ENCODE peak calls at places on chromosome 6, in five cellular contexts. K is B cell, R is SK-N-SH, C is cardiac muscle cell, Q is K562. M is an unnamed sample.

GRCh38 chr6:389622-390021 is 1.9 kb upstream of the IRF4 start:
- DNase-seq in C (no peak), R (no peak), Q (no peak), K (no peak), M (peak)

GRCh38 chr6:15577106-15577505 is 85.7 kb downstream of the DTNBP1 start:
- DNase-seq in C (no peak), K (no peak), R (no peak), Q (no peak), M (no peak)

GRCh38 chr6:165704001-165704748 is 41.1 kb upstream of the PDE10A start:
- DNase-seq in Q (no peak), R (no peak), K (no peak), C (peak), M (no peak)

GRCh38 chr6:124389127-124389526 is 573.1 kb upstream of the RNF217 start:
- DNase-seq in C (no peak), Q (no peak), K (no peak), R (no peak), M (no peak)

GRCh38 chr6:67506352-67506751 is 1128.7 kb upstream of the ADGRB3 start:
- DNase-seq in C (no peak), Q (no peak), K (no peak), R (no peak), M (no peak)

GRCh38 chr6:35165630-35166071 is 24.5 kb upstream of the TCP11 start:
- DNase-seq in Q (no peak), R (no peak), K (no peak), C (no peak), M (peak)

GRCh38 chr6:31767096-31767645 is 4.7 kb downstream of the SAPCD1 start:
- DNase-seq in C (no peak), Q (no peak), K (no peak), R (no peak), M (no peak)

GRCh38 chr6:33627876-33628275 is 6.8 kb downstream of the ITPR3 start:
- DNase-seq in K (no peak), R (no peak), Q (peak), C (no peak), M (no peak)

GRCh38 chr6:104601008-104601745 is 258.5 kb downstream of the HACE1 start:
- DNase-seq in Q (no peak), C (peak), K (no peak), R (no peak), M (no peak)

GRCh38 chr6:37531026-37531425 is 31.3 kb upstream of the CCDC167 start:
- DNase-seq in K (no peak), Q (no peak), R (no peak), C (no peak), M (no peak)

GRCh38 chr6:111784423-111784822 is 88.8 kb downstream of the FYN start:
- DNase-seq in R (no peak), K (no peak), C (peak), Q (no peak), M (no peak)

GRCh38 chr6:157124855-157125254 is 198.5 kb downstream of the TMEM242 start:
- DNase-seq in Q (no peak), C (no peak), R (no peak), K (no peak), M (no peak)

GRCh38 chr6:24489881-24490280 is 503 bp upstream of the GPLD1 start:
- DNase-seq in K (no peak), C (peak), Q (no peak), R (no peak), M (no peak)

GRCh38 chr6:1063671-1064355 is 248.1 kb upstream of the FOXQ1 start:
- DNase-seq in K (no peak), C (no peak), Q (no peak), R (no peak), M (no peak)

GRCh38 chr6:118558811-118559217 is 10.7 kb downstream of the PLN start:
- DNase-seq in Q (no peak), C (peak), R (no peak), K (no peak), M (no peak)

GRCh38 chr6:39221746-39222641 is 7.3 kb downstream of the KCNK5 start:
- DNase-seq in K (no peak), C (no peak), Q (peak), R (no peak), M (no peak)

GRCh38 chr6:169997930-169998218 is 246.5 kb downstream of the ERMARD start:
- DNase-seq in C (no peak), K (no peak), Q (no peak), R (no peak), M (no peak)

GRCh38 chr6:44725070-44725469 is 337.6 kb downstream of the CDC5L start:
- DNase-seq in R (no peak), K (no peak), C (no peak), Q (no peak), M (no peak)

GRCh38 chr6:2026133-2026532 is 219.3 kb downstream of the GMDS start:
- DNase-seq in K (no peak), C (no peak), Q (no peak), R (no peak), M (no peak)

GRCh38 chr6:168363811-168364792 is 44.5 kb upstream of the DACT2 start:
- DNase-seq in K (no peak), Q (no peak), C (no peak), R (no peak), M (no peak)

GRCh38 chr6:53947780-53948179 is 153.0 kb downstream of the LRRC1 start:
- DNase-seq in K (no peak), C (no peak), Q (no peak), R (no peak), M (no peak)

GRCh38 chr6:35238843-35239289 is 20.7 kb upstream of the ZNF76 start:
- DNase-seq in Q (no peak), C (peak), K (no peak), R (peak), M (no peak)

DNA sequence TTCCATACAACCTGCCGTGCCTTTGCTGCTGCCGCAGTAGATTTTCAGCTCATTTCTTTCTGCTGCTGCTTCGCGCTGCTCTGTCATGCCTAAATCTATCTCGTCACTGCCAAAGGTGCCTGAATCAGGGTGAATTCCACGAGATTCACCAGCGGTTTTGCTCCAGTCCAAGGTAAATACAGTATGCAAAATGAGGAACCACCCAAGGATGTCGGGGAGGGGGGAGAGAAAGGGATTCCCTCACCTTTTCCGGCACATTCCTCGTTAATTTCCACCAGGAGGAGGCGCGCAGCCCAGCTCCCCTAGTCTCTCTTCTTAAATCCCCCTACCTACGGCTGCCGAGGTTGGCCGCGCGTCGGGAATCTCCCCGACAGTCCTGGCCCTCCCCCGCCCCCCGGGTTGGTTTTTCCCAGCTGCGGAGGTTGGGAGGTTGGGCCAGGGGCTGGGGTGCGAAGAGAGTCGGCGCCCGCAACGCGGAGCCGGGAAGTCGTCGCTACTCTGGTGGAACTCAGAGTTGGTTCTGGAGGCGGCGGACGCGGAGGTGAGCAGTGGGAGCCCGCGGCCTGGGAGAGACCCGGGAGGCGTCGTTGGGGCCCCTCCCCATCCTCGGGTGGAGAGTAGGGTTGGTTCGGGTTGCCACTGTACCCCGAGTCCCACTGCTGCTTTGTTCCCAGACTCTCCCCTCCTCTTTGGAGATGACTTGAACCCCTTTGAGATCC is at the start of gene TPBG:
- DNase-seq in Q (peak), C (peak), K (no peak), R (peak), M (peak)
- TF ChIP-seq CTCF in Q (no peak), C (peak), K (no peak), R (peak), M (no peak)

GRCh38 chr6:138426500-138427123 is 22.6 kb downstream of the HEBP2 start:
- DNase-seq in R (no peak), Q (no peak), K (no peak), C (no peak), M (no peak)
- TF ChIP-seq CTCF in R (no peak), Q (no peak), K (no peak), C (no peak), M (no peak)

GRCh38 chr6:127550403-127550802 is 26.6 kb upstream of the C6orf58 start:
- DNase-seq in Q (no peak), R (no peak), K (no peak), C (peak), M (no peak)

DNA sequence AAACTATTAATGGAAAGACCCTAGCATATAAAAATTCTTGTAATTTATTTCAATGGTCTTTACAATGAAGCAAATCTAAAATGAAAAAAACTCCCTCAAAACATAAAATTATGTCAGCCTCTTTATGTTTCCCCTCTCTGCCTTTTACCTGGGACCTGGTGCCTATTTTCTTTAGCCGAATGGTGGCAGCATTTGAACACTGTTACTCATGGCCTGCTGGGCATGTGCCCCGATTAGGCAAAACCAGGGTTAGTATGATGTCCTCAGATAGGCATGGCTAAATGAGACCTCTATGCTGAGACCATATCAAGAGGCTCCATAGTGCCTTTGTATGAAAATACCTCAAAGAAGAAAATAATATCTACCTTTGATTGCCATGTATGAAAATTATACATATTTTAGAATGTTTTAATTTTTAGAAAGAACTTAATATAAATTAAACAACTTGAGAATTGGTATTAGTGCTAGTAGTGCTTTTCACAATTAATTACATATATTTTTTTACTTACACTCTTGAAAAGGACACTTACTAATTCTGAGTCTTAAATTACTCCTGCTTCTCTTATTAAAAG is 22.5 kb upstream of the C6orf58 start:
- DNase-seq in Q (no peak), C (peak), R (peak), K (no peak), M (no peak)
- TF ChIP-seq CTCF in Q (no peak), C (peak), R (peak), K (no peak), M (peak)

DNA sequence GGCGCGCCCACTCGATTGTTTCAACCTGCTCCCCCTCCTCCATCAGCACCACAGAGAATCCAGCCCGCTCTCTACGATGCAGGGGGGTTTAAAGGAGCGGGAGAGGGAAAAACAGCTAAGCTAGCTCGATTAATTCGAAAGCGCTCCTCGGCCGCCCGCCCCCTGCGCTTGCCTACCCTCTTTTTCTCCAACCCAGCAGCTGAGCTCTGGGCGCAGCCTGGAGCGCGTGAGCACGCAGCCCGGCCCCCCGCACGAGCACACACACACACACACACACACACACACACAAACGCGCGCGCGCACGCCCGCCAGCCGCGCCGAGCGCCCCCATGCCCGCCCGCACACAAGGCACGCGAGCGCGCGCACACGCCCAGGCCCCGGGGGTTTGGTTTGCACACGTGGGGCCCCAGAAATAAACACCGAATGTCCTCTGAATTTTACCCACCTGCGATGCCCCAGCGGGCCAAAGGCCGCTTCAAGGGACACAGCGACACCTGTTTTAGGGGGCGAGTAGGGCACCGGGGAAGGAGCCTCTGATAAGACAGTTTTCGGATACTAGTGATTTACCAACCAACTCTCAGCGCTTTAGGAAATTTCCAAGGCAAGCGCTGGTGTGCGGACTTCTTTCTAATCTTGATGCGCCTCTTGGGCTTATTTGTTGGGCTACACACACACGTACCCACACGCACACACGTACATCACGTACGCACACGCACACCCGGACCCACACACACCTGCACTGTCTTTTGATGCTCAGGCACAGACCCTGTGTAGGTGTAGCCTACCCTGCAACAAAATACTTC is 787 bp upstream of the NRN1 start:
- DNase-seq in R (peak), K (peak), Q (no peak), C (no peak), M (peak)
- TF ChIP-seq CTCF in R (peak), K (no peak), Q (no peak), C (no peak), M (peak)

GRCh38 chr6:23446394-23447001 is 679.5 kb upstream of the NRSN1 start:
- DNase-seq in R (peak), C (peak), Q (no peak), K (no peak), M (no peak)
- TF ChIP-seq CTCF in R (peak), C (peak), Q (no peak), K (no peak), M (no peak)

DNA sequence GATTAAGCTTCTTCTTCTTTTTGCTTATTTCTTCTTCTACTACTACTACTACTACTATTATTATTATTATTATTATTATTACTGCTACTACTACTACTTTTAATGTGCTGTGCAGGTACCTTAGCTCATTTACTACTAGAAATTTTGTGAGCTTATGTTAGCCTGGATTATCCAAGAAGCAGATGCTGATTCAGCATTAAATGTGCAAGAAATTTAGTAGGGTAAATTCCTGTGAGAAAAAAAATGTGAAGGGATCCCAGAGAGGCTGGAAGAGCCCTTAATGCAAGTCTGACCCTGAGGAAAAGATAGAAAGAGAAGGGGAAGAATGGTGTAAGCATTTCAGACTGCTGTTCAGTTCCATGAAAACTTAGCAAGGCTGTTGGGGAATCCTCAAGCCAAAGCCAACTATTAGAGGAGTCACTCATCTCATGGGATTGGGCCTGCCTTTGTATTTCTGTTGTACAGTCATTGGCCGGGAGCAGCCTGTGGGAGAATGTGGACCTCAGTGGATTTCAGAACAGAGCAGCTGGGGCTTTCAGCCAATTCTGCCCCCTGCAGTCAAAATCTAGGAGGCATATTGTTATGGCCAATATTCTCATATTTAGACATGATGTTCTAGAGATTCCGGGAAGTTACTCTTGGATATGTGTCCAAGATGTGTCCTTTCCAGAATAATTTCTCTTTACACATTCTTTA is 37.2 kb upstream of the TSPYL1 start:
- DNase-seq in K (no peak), Q (peak), C (peak), R (no peak), M (no peak)
- TF ChIP-seq CTCF in K (no peak), Q (peak), C (no peak), R (no peak), M (no peak)

DNA sequence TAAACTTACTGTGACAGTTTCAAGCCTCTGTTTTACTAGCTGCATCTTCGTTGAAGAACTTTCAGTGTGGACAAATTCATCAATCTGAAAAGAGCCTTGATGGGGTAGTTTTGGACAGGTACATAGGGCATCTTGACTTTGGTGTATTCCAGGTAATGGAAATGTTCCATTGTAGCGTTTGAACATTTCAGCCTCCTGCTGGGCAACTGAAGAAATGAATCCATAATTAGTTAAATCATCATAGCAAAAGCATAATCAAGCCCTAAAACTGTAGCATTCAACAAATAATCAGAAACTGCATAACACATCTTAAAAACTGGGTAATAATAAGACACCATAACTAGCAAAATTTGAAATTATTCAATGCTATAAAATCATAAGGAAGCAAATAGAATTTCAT is 86.2 kb downstream of the AHI1 start:
- DNase-seq in C (no peak), R (no peak), Q (peak), K (no peak), M (no peak)
- TF ChIP-seq CTCF in C (peak), R (peak), Q (peak), K (no peak), M (no peak)

DNA sequence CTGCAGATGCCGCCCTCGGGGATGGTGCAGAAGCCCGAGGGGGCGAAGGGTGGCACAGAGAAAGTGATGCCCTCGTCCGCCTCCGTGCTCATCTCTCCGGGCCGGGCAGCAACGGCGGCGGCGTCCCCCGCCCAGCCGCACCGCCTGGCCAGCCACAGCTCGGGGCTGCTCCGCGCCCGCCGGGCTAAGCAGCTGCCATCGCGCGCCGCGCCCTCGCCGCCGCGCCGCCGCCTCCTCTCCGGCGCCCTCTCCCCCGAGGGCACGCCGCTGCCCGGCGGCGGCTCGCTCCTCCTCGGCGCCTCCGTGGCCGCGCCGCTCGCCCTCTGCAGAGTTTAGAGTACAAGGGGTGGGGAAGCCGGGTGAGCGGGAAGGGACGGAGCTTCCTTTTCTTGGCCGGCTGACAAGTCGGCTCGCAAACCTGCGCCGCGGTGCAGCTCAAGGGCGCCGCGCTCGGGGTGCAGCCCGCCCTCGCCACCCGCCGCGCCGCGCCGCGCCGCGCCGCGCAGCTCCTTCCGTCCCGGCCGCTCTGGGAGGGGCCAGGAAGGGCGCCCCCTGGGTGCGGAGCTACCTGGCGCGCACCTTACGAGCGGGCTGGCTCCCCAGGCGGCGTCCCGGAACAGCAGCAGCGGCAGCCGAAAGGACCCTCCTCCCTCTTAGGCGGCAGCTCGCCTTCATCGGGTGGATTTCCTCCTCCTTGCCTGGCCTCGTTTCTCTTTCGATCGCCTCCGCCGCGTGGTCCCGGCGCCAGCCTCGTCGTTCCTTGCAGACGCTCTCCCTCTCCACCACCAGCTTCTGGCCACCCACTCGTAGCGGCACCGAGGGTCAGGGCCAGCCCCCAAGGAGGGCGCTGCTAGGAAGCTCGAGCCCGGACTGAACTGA is at the start of gene MAP3K5:
- DNase-seq in R (peak), K (peak), C (peak), Q (peak), M (peak)
- TF ChIP-seq CTCF in R (no peak), K (no peak), C (no peak), Q (peak), M (peak)

DNA sequence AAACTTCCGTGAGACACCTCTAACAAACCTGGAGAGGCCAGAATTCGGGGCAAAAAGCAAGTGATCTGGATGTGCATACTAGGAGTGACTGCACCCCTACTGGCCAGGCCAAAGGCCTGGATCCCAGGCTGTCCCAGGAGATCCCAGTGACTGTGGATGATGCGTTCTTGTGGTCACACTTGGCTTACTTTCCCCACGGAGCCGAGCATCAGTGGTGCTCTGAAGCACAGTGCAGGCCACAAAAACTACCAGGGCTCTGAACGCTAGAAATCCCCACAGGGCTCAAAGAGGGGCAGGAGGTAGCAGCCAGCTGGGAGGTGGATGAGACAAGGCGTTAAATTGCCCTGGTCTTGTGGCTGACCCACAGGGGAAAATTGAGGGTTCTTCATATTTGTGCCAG is 7.1 kb downstream of the TRIM26 start:
- DNase-seq in Q (no peak), C (peak), K (no peak), R (no peak), M (no peak)
- TF ChIP-seq CTCF in Q (no peak), C (no peak), K (no peak), R (no peak), M (no peak)

DNA sequence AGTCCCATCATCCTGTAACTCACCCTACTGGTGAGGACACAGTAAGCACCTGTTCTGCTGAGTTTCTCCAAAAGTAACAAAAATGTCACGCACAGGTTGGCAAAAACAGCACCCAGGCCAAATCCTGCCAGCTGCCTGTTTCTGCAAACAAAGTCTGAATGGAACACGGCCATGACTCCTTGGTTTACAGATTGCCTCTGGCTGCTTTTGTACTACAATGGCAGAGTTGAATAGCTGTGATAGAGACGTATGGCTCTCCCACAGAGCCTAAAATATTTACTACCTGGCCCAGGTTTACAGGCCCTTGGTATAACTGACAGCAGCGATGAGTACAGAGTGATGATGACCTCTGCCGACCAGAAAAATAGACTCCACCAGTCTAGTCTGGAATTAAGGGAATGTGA is 52.6 kb downstream of the CNKSR3 start:
- DNase-seq in C (no peak), K (no peak), Q (no peak), R (no peak), M (no peak)
- TF ChIP-seq CTCF in C (no peak), K (no peak), Q (no peak), R (peak), M (no peak)